ENCODE peak calls at places on chromosomes 13 and 19, in seven cellular contexts. K is H1, V is breast epithelium, G is WERI-Rb-1, S is neural progenitor cell, R is right lobe of liver, A is astrocyte. P is an unnamed sample.

GRCh38 chr13:20585371-20585770 is 18.4 kb downstream of the IFT88 start:
- DNase-seq in K (no peak), V (no peak), G (no peak), S (no peak), R (peak; percentile 70), A (no peak), P (no peak)

GRCh38 chr13:20654156-20654555 is 49.3 kb upstream of the IL17D start:
- DNase-seq in K (no peak), V (no peak), G (no peak), S (no peak), R (no peak), A (peak; percentile 22), P (no peak)

GRCh38 chr19:36604656-36605100 is 435 bp upstream of the ZNF382 start:
- DNase-seq in K (no peak), V (peak; percentile 20), G (peak; percentile 76), S (peak; percentile 54), R (peak; percentile 61), A (peak; percentile 37), P (no peak)

GRCh38 chr13:112116187-112116950 is 49.4 kb downstream of the SOX1 start:
- DNase-seq in K (no peak), V (no peak), G (peak; percentile 3), S (no peak), R (no peak), A (no peak), P (no peak)

GRCh38 chr13:23618341-23618740 is 48.1 kb downstream of the TNFRSF19 start:
- DNase-seq in K (no peak), V (no peak), G (no peak), S (no peak), R (no peak), A (peak; percentile 99), P (no peak)

GRCh38 chr13:39196957-39197644 is 158.8 kb downstream of the NHLRC3 start:
- DNase-seq in K (no peak), V (no peak), G (no peak), S (no peak), R (no peak), A (no peak), P (no peak)

GRCh38 chr13:50873481-50873880 is 30.0 kb upstream of the DLEU7 start:
- DNase-seq in K (no peak), V (no peak), G (no peak), S (no peak), R (no peak), A (no peak), P (no peak)

GRCh38 chr13:46578590-46578975 is 25.6 kb downstream of the LRCH1 start:
- DNase-seq in K (no peak), V (no peak), G (no peak), S (no peak), R (no peak), A (no peak), P (no peak)

GRCh38 chr19:2422951-2423880 is 4.2 kb downstream of the TIMM13 start:
- DNase-seq in K (no peak), V (no peak), G (no peak), S (no peak), R (no peak), A (no peak), P (peak; percentile 59)

GRCh38 chr13:39100996-39101751 is 62.9 kb downstream of the NHLRC3 start:
- DNase-seq in K (no peak), V (no peak), G (peak; percentile 20), S (no peak), R (no peak), A (no peak), P (no peak)

GRCh38 chr13:81171065-81171647 is 830.2 kb upstream of the SPRY2 start:
- DNase-seq in K (no peak), V (no peak), G (no peak), S (peak; percentile 18), R (no peak), A (no peak), P (no peak)

GRCh38 chr13:25489238-25489637 is 117.5 kb downstream of the ATP8A2 start:
- DNase-seq in K (no peak), V (no peak), G (peak; percentile 72), S (peak; percentile 14), R (no peak), A (no peak), P (no peak)

GRCh38 chr19:46423194-46423593 is 5.5 kb downstream of the PNMA8C start:
- DNase-seq in K (no peak), V (no peak), G (no peak), S (no peak), R (no peak), A (no peak), P (no peak)

GRCh38 chr19:50328257-50329145 is 676 bp downstream of the KCNC3 start:
- DNase-seq in K (peak; percentile 71), V (no peak), G (no peak), S (peak; percentile 55), R (peak; percentile 60), A (no peak), P (peak; percentile 81)

GRCh38 chr13:112210401-112210800 is 143.5 kb downstream of the SOX1 start:
- DNase-seq in K (no peak), V (no peak), G (no peak), S (peak; percentile 63), R (no peak), A (no peak), P (no peak)

GRCh38 chr19:5436101-5436947 is 18.9 kb upstream of the ZNRF4 start:
- DNase-seq in K (peak; percentile 96), V (no peak), G (peak; percentile 92), S (peak; percentile 95), R (no peak), A (peak; percentile 91), P (peak; percentile 100)

GRCh38 chr13:111970501-111971155 is 96.3 kb upstream of the SOX1 start:
- DNase-seq in K (no peak), V (no peak), G (no peak), S (no peak), R (no peak), A (no peak), P (peak; percentile 29)

GRCh38 chr13:93169980-93170379 is 56.6 kb upstream of the GPC6 start:
- DNase-seq in K (no peak), V (no peak), G (no peak), S (no peak), R (no peak), A (peak; percentile 100), P (no peak)

GRCh38 chr19:8657869-8658268 is 27.4 kb downstream of the NFILZ start:
- DNase-seq in K (no peak), V (no peak), G (no peak), S (no peak), R (no peak), A (no peak), P (no peak)

GRCh38 chr13:34358811-34359513 is 541.0 kb downstream of the RFC3 start:
- DNase-seq in K (no peak), V (no peak), G (no peak), S (no peak), R (no peak), A (peak; percentile 95), P (no peak)

DNA sequence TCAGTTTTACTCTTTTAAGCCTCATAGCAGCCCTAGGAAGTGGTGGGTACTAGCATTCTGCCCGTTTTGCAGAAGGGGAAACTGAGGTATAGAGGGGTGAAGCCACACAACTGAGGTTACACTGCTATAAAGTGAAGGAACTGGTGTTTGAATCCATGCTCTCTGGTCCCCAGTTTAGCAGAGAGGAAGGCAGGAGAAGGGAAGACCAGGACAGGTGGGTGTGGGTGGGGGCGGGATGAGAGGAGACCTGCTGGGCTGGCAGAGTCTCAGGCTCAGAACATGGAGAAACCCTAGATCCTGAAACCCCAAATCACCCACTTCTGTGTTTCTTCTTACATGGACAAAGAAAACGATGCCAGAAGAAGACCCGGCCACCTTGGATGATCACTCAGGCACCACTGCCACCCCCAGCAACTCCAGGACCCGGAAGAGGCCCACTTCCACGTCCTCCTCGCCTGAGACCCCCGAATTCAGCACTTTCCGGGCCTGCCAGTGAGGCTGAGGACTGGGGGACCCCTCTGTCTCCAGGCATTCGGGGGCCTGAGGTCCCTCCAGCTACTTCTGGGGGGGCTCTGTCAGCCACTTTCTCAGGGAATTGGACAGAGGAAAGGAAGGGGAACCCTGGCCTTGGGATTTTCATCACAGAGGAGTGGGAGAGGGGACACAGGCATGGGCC is 2.3 kb upstream of the CARM1 start:
- DNase-seq in K (no peak), V (no peak), G (no peak), S (no peak), R (no peak), A (no peak), P (no peak)
- H3K36me3 ChIP-seq in K (no peaks in the 10 kb centered on the region), V (no peaks in the 10 kb centered on the region), G (peaks cover 7% of the 10 kb centered on the region), S (no peaks in the 10 kb centered on the region), R (no peaks in the 10 kb centered on the region), A (no peaks in the 10 kb centered on the region), P (no peaks in the 10 kb centered on the region)

GRCh38 chr13:41006296-41006695 is 12.8 kb downstream of the ELF1 start:
- DNase-seq in K (no peak), V (no peak), G (no peak), S (no peak), R (no peak), A (no peak), P (no peak)
- H3K4me3 ChIP-seq in K (no peak overlapping the region), V (no peak overlapping the region), G (no peak overlapping the region), S (no peak overlapping the region), R (no peak overlapping the region), A (no peak overlapping the region), P (no peak overlapping the region)

DNA sequence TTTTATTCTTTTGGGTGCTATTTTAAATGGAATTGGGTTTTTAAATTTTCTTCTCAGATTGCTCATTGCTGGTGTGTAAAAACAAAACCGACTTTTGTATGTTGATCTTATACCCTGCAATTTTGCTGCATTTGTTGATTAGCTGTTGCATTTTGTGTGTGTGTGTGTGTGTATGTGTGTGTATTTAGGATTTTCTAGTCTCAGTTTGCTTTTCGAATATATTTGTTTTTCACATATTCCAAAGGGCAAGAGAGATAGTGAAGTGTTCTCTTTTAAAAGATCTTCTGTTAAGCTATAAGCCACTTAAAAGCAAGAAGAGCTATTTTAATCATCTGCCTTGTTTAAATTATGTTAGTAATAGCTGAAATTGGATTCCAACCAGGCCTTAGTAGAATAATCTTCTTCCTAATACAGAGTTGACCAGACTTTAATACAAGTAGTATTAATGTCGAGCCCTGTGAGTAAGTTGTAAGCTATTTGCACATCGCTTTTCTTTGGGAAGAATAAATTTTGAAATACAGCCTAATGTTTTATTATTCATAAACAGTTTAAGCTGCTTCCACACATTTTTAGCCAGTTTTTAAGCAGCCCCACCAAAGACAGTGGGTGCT is 57.4 kb downstream of the TM9SF2 start:
- DNase-seq in K (no peak), V (no peak), G (no peak), S (no peak), R (no peak), A (peak; percentile 16), P (no peak)
- H3K36me3 ChIP-seq in K (peaks cover 6% of the 10 kb centered on the region), V (peaks cover 2% of the 10 kb centered on the region), G (peaks cover 62% of the 10 kb centered on the region), S (peaks cover 6% of the 10 kb centered on the region), R (peaks cover 8% of the 10 kb centered on the region), A (peaks cover 29% of the 10 kb centered on the region), P (peaks cover 2% of the 10 kb centered on the region)

GRCh38 chr13:32535748-32536147 is 2.8 kb downstream of the N4BP2L2 start:
- DNase-seq in K (no peak), V (no peak), G (no peak), S (no peak), R (no peak), A (no peak), P (no peak)

GRCh38 chr13:32537580-32538233 is 888 bp downstream of the N4BP2L2 start:
- DNase-seq in K (peak; percentile 53), V (peak; percentile 30), G (peak; percentile 10), S (no peak), R (peak; percentile 56), A (no peak), P (peak; percentile 14)

GRCh38 chr13:32538234-32538620 is 368 bp downstream of the N4BP2L2 start:
- DNase-seq in K (peak; percentile 46), V (peak; percentile 26), G (no peak), S (peak; percentile 66), R (peak; percentile 70), A (peak; percentile 42), P (peak; percentile 8)

GRCh38 chr13:32535140-32535539 is 3.5 kb downstream of the N4BP2L2 start:
- DNase-seq in K (no peak), V (no peak), G (no peak), S (no peak), R (no peak), A (no peak), P (no peak)

GRCh38 chr13:32538621-32539246 is at the start of gene N4BP2L2:
- DNase-seq in K (peak; percentile 85), V (peak; percentile 94), G (peak; percentile 92), S (peak; percentile 96), R (peak; percentile 97), A (peak; percentile 95), P (peak; percentile 58)
- H3K4me3 ChIP-seq in K (peak within 1 kb of the TSS; percentile 92), V (peak within 1 kb of the TSS; percentile 89), G (peak within 1 kb of the TSS; percentile 85), S (peak within 1 kb of the TSS; percentile 85), R (peak within 1 kb of the TSS; percentile 78), A (peak within 1 kb of the TSS; percentile 97), P (peak within 1 kb of the TSS; percentile 91)